ENCODE peak calls at places on chromosomes 13 and 19, in seven cellular contexts. X is thoracic aorta, B is T follicular helper cell, J is substantia nigra, D is NCI-H82, C is cardiac muscle cell, M is stomach. E is an unnamed sample.

GRCh38 chr19:29873024-29873800 is 61.4 kb downstream of the CCNE1 start:
- DNase-seq in J (no peak), X (no peak), M (peak; percentile 55), D (peak; percentile 73), B (peak; percentile 58), C (peak; percentile 77), E (peak; percentile 37)

GRCh38 chr13:29849071-29849541 is 1.3 kb downstream of the UBL3 start:
- DNase-seq in B (no peak), X (no peak), M (no peak), D (peak; percentile 71), C (peak; percentile 35), J (peak; percentile 1), E (no peak)

GRCh38 chr19:45782820-45783785 is 813 bp upstream of the DMPK start:
- DNase-seq in C (peak; percentile 54), J (no peak), M (no peak), B (no peak), D (no peak), X (no peak), E (no peak)

GRCh38 chr19:1487576-1488281 is 2.4 kb downstream of the PCSK4 start:
- DNase-seq in J (no peak), D (no peak), B (no peak), C (no peak), X (no peak), M (no peak), E (no peak)

GRCh38 chr19:18386543-18387251 is 739 bp downstream of the GDF15 start:
- DNase-seq in J (no peak), C (no peak), D (no peak), M (no peak), X (no peak), B (no peak), E (no peak)

GRCh38 chr13:34758628-34759027 is 183.4 kb upstream of the NBEA start:
- DNase-seq in C (no peak), M (no peak), D (no peak), X (no peak), B (no peak), J (no peak), E (no peak)

GRCh38 chr13:30638301-30638700 is 20.6 kb downstream of the USPL1 start:
- DNase-seq in J (no peak), B (no peak), X (no peak), M (no peak), D (no peak), C (no peak), E (no peak)

GRCh38 chr13:38866649-38867048 is 124.0 kb downstream of the STOML3 start:
- DNase-seq in J (no peak), C (no peak), D (peak; percentile 35), B (no peak), M (no peak), X (no peak), E (no peak)

GRCh38 chr13:46146898-46147297 is 35.1 kb downstream of the LCP1 start:
- DNase-seq in M (no peak), B (no peak), D (peak; percentile 55), C (peak; percentile 48), X (no peak), J (peak; percentile 10), E (no peak)

GRCh38 chr13:42836930-42837329 is 55.5 kb downstream of the FAM216B start:
- DNase-seq in M (no peak), J (no peak), B (no peak), X (no peak), D (peak; percentile 53), C (peak; percentile 40), E (no peak)

GRCh38 chr19:4456843-4457653 is 546 bp downstream of the UBXN6 start:
- DNase-seq in B (peak; percentile 40), X (no peak), M (peak; percentile 41), D (peak; percentile 85), J (no peak), C (peak; percentile 82), E (peak; percentile 41)

GRCh38 chr19:18223860-18224524 is 2.2 kb downstream of the PDE4C start:
- DNase-seq in J (no peak), X (no peak), D (peak; percentile 94), M (no peak), B (no peak), C (peak; percentile 70), E (no peak)

GRCh38 chr13:20411638-20412342 is 113.9 kb downstream of the CRYL1 start:
- DNase-seq in J (no peak), M (no peak), X (no peak), B (no peak), C (no peak), D (no peak), E (no peak)

E was measured in effector memory CD4-positive, alpha-beta T cell.